ENCODE peak calls at places on chromosomes 12 and 14, in nine cellular contexts. One of them, this sample, is unnamed.

GRCh38 chr12:2198088-2198501 is 145.3 kb downstream of the CACNA1C start:
- DNase-seq in psoas muscle: no peak
- DNase-seq in caudate nucleus: peak
- DNase-seq in A549: no peak
- DNase-seq in DND-41: no peak
- DNase-seq in uterus: peak
- DNase-seq in neuronal stem cell: peak
- DNase-seq in GM23338: peak
- DNase-seq in neural progenitor cell: peak
- DNase-seq in this sample: no peak

GRCh38 chr12:117695956-117696355 is 272.8 kb downstream of the KSR2 start:
- DNase-seq in psoas muscle: no peak
- DNase-seq in caudate nucleus: no peak
- DNase-seq in A549: no peak
- DNase-seq in DND-41: no peak
- DNase-seq in uterus: no peak
- DNase-seq in neuronal stem cell: no peak
- DNase-seq in GM23338: no peak
- DNase-seq in neural progenitor cell: no peak
- DNase-seq in this sample: no peak

GRCh38 chr12:26721800-26722199 is 111.2 kb downstream of the ITPR2 start:
- DNase-seq in psoas muscle: no peak
- DNase-seq in caudate nucleus: no peak
- DNase-seq in A549: no peak
- DNase-seq in DND-41: no peak
- DNase-seq in uterus: no peak
- DNase-seq in neuronal stem cell: no peak
- DNase-seq in GM23338: no peak
- DNase-seq in neural progenitor cell: no peak
- DNase-seq in this sample: no peak

GRCh38 chr12:7542813-7543212 is 39.2 kb upstream of the CD163 start:
- DNase-seq in psoas muscle: no peak
- DNase-seq in caudate nucleus: no peak
- DNase-seq in A549: no peak
- DNase-seq in DND-41: no peak
- DNase-seq in uterus: no peak
- DNase-seq in neuronal stem cell: no peak
- DNase-seq in GM23338: no peak
- DNase-seq in neural progenitor cell: no peak
- DNase-seq in this sample: no peak

GRCh38 chr12:54560374-54560858 is 11.0 kb downstream of the PDE1B start:
- DNase-seq in psoas muscle: peak
- DNase-seq in caudate nucleus: peak
- DNase-seq in A549: peak
- DNase-seq in DND-41: no peak
- DNase-seq in uterus: peak
- DNase-seq in neuronal stem cell: peak
- DNase-seq in GM23338: peak
- DNase-seq in neural progenitor cell: peak
- DNase-seq in this sample: peak

GRCh38 chr12:43009307-43009706 is 419.8 kb upstream of the PRICKLE1 start:
- DNase-seq in psoas muscle: no peak
- DNase-seq in caudate nucleus: no peak
- DNase-seq in A549: no peak
- DNase-seq in DND-41: no peak
- DNase-seq in uterus: no peak
- DNase-seq in neuronal stem cell: no peak
- DNase-seq in GM23338: peak
- DNase-seq in neural progenitor cell: no peak
- DNase-seq in this sample: no peak

GRCh38 chr12:7667025-7667575 is 1.4 kb upstream of the APOBEC1 start:
- DNase-seq in psoas muscle: no peak
- DNase-seq in caudate nucleus: no peak
- DNase-seq in A549: peak
- DNase-seq in DND-41: no peak
- DNase-seq in uterus: no peak
- DNase-seq in neuronal stem cell: no peak
- DNase-seq in GM23338: peak
- DNase-seq in neural progenitor cell: no peak
- DNase-seq in this sample: no peak

GRCh38 chr12:13982010-13982409 is 608 bp upstream of the GRIN2B start:
- DNase-seq in psoas muscle: no peak
- DNase-seq in caudate nucleus: no peak
- DNase-seq in A549: peak
- DNase-seq in DND-41: no peak
- DNase-seq in uterus: no peak
- DNase-seq in neuronal stem cell: peak
- DNase-seq in GM23338: peak
- DNase-seq in neural progenitor cell: peak
- DNase-seq in this sample: no peak

GRCh38 chr12:130803707-130804106 is 35.3 kb downstream of the STX2 start:
- DNase-seq in psoas muscle: no peak
- DNase-seq in caudate nucleus: no peak
- DNase-seq in A549: no peak
- DNase-seq in DND-41: no peak
- DNase-seq in uterus: no peak
- DNase-seq in neuronal stem cell: no peak
- DNase-seq in GM23338: no peak
- DNase-seq in neural progenitor cell: no peak
- DNase-seq in this sample: no peak

GRCh38 chr12:100995201-100995600 is 200.6 kb downstream of the ANO4 start:
- DNase-seq in psoas muscle: no peak
- DNase-seq in caudate nucleus: no peak
- DNase-seq in A549: no peak
- DNase-seq in DND-41: no peak
- DNase-seq in uterus: no peak
- DNase-seq in neuronal stem cell: peak
- DNase-seq in GM23338: peak
- DNase-seq in neural progenitor cell: peak
- DNase-seq in this sample: no peak

GRCh38 chr12:127552838-127553237 is 714.1 kb upstream of the TMEM132C start:
- DNase-seq in psoas muscle: no peak
- DNase-seq in caudate nucleus: no peak
- DNase-seq in A549: no peak
- DNase-seq in DND-41: no peak
- DNase-seq in uterus: no peak
- DNase-seq in neuronal stem cell: no peak
- DNase-seq in GM23338: no peak
- DNase-seq in neural progenitor cell: no peak
- DNase-seq in this sample: no peak

GRCh38 chr14:60575008-60575407 is 66.1 kb downstream of the SIX6 start:
- DNase-seq in psoas muscle: no peak
- DNase-seq in caudate nucleus: no peak
- DNase-seq in A549: no peak
- DNase-seq in DND-41: no peak
- DNase-seq in uterus: no peak
- DNase-seq in neuronal stem cell: no peak
- DNase-seq in GM23338: no peak
- DNase-seq in neural progenitor cell: no peak
- DNase-seq in this sample: no peak

GRCh38 chr12:119180380-119181040 is 1.8 kb downstream of the HSPB8 start:
- DNase-seq in psoas muscle: peak
- DNase-seq in caudate nucleus: no peak
- DNase-seq in A549: peak
- DNase-seq in DND-41: no peak
- DNase-seq in uterus: peak
- DNase-seq in neuronal stem cell: no peak
- DNase-seq in GM23338: no peak
- DNase-seq in neural progenitor cell: no peak
- DNase-seq in this sample: no peak

GRCh38 chr12:106195638-106196037 is 52.2 kb downstream of the CKAP4 start:
- DNase-seq in psoas muscle: peak
- DNase-seq in caudate nucleus: no peak
- DNase-seq in A549: no peak
- DNase-seq in DND-41: no peak
- DNase-seq in uterus: peak
- DNase-seq in neuronal stem cell: no peak
- DNase-seq in GM23338: no peak
- DNase-seq in neural progenitor cell: no peak
- DNase-seq in this sample: peak
- H3K27ac ChIP-seq in psoas muscle: peak
- H3K27ac ChIP-seq in caudate nucleus: peak
- H3K27ac ChIP-seq in A549: no peak
- H3K27ac ChIP-seq in DND-41: no peak
- H3K27ac ChIP-seq in uterus: peak
- H3K27ac ChIP-seq in neuronal stem cell: no peak
- H3K27ac ChIP-seq in GM23338: no peak
- H3K27ac ChIP-seq in neural progenitor cell: no peak
- H3K27ac ChIP-seq in this sample: peak

GRCh38 chr12:70644836-70645235 is 7.6 kb upstream of the PTPRB start:
- DNase-seq in psoas muscle: no peak
- DNase-seq in caudate nucleus: no peak
- DNase-seq in A549: peak
- DNase-seq in DND-41: no peak
- DNase-seq in uterus: no peak
- DNase-seq in neuronal stem cell: no peak
- DNase-seq in GM23338: no peak
- DNase-seq in neural progenitor cell: no peak
- DNase-seq in this sample: no peak
- H3K27ac ChIP-seq in psoas muscle: peak
- H3K27ac ChIP-seq in caudate nucleus: no peak
- H3K27ac ChIP-seq in A549: peak
- H3K27ac ChIP-seq in DND-41: no peak
- H3K27ac ChIP-seq in uterus: no peak
- H3K27ac ChIP-seq in neuronal stem cell: no peak
- H3K27ac ChIP-seq in GM23338: no peak
- H3K27ac ChIP-seq in neural progenitor cell: no peak
- H3K27ac ChIP-seq in this sample: no peak

DNA sequence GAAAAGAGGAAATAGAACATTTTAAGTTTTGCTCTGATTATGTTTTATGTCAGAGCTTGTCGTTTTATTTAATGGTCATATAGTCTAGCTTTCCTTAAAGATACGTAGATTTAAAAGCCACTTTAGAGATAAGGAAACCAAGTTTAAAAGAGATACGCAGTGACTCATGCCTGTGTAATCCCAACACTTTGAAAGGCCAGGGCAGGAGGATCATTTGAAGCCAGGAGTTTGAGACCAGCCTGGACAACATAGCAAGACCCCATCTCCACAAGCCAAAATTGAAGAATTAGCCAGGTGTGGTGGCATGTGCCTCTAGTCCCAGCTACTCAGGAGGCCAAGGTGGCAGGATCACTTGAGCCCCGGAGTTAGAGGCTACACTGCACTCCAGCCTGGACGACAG is 19.6 kb downstream of the MAPK1IP1L start:
- DNase-seq in psoas muscle: no peak
- DNase-seq in caudate nucleus: no peak
- DNase-seq in A549: no peak
- DNase-seq in DND-41: no peak
- DNase-seq in uterus: no peak
- DNase-seq in neuronal stem cell: no peak
- DNase-seq in GM23338: no peak
- DNase-seq in neural progenitor cell: no peak
- DNase-seq in this sample: no peak
- H3K27ac ChIP-seq in psoas muscle: no peak
- H3K27ac ChIP-seq in caudate nucleus: no peak
- H3K27ac ChIP-seq in A549: no peak
- H3K27ac ChIP-seq in DND-41: no peak
- H3K27ac ChIP-seq in uterus: peak
- H3K27ac ChIP-seq in neuronal stem cell: no peak
- H3K27ac ChIP-seq in GM23338: no peak
- H3K27ac ChIP-seq in neural progenitor cell: no peak
- H3K27ac ChIP-seq in this sample: no peak

DNA sequence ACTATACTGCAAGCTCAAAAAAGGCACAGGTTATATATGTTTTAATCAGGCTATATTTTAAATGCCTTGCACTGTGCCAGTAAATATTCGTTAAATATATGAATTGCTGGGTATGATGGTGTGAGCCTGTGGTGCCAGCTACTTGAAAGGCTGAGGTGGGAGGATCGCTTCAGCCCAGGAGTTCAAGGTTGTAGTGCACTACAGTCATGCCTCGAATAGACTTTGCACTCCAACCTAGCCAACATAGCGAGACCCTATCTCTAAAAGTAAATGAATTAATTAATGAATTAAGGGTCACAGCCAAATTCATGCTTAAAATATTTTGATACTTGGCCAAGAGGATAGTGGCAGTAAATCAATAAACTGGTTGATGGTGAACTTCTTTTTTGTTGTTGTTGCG is 22.2 kb upstream of the MDM2 start:
- DNase-seq in psoas muscle: no peak
- DNase-seq in caudate nucleus: no peak
- DNase-seq in A549: no peak
- DNase-seq in DND-41: no peak
- DNase-seq in uterus: no peak
- DNase-seq in neuronal stem cell: no peak
- DNase-seq in GM23338: no peak
- DNase-seq in neural progenitor cell: no peak
- DNase-seq in this sample: peak
- H3K27ac ChIP-seq in psoas muscle: no peak
- H3K27ac ChIP-seq in caudate nucleus: no peak
- H3K27ac ChIP-seq in A549: peak
- H3K27ac ChIP-seq in DND-41: no peak
- H3K27ac ChIP-seq in uterus: no peak
- H3K27ac ChIP-seq in neuronal stem cell: no peak
- H3K27ac ChIP-seq in GM23338: no peak
- H3K27ac ChIP-seq in neural progenitor cell: no peak
- H3K27ac ChIP-seq in this sample: peak

GRCh38 chr14:34629657-34630529 is at the start of gene SNX6:
- DNase-seq in psoas muscle: peak
- DNase-seq in caudate nucleus: peak
- DNase-seq in A549: peak
- DNase-seq in DND-41: peak
- DNase-seq in uterus: peak
- DNase-seq in neuronal stem cell: peak
- DNase-seq in GM23338: peak
- DNase-seq in neural progenitor cell: peak
- DNase-seq in this sample: peak
- H3K27ac ChIP-seq in psoas muscle: peak
- H3K27ac ChIP-seq in caudate nucleus: peak
- H3K27ac ChIP-seq in A549: peak
- H3K27ac ChIP-seq in DND-41: peak
- H3K27ac ChIP-seq in uterus: peak
- H3K27ac ChIP-seq in neuronal stem cell: peak
- H3K27ac ChIP-seq in GM23338: peak
- H3K27ac ChIP-seq in neural progenitor cell: no peak
- H3K27ac ChIP-seq in this sample: no peak